ENCODE peak calls at places on chromosome 12, in eight cellular contexts. K is left ventricle myocardium inferior, B is adrenal gland, E is cardiac muscle cell, G is WERI-Rb-1, C is uterus, O is RWPE2, J is heart right ventricle. Q is an unnamed sample.

GRCh38 chr12:68221497-68221896 is 4.1 kb downstream of the IL26 start:
- DNase-seq in G (no peak), J (no peak), E (no peak), O (no peak), K (no peak), C (no peak), B (no peak), Q (no peak)

GRCh38 chr12:39062266-39062996 is 157.0 kb upstream of the CPNE8 start:
- DNase-seq in K (no peak), J (no peak), C (no peak), B (no peak), G (no peak), E (no peak), O (no peak), Q (no peak)

GRCh38 chr12:71164166-71164876 is 6.5 kb upstream of the TSPAN8 start:
- DNase-seq in K (no peak), G (no peak), C (no peak), O (no peak), B (no peak), E (peak), J (no peak), Q (no peak)

GRCh38 chr12:131242741-131243496 is 289.2 kb downstream of the ADGRD1 start:
- DNase-seq in C (no peak), O (no peak), B (no peak), K (no peak), J (no peak), E (no peak), G (peak), Q (no peak)

GRCh38 chr12:94790822-94791221 is 140.5 kb upstream of the TMCC3 start:
- DNase-seq in C (no peak), G (no peak), E (no peak), K (no peak), O (no peak), J (no peak), B (no peak), Q (no peak)

GRCh38 chr12:49827351-49828099 is 688 bp downstream of the NCKAP5L start:
- DNase-seq in B (peak), E (peak), K (peak), C (peak), O (peak), G (peak), J (peak), Q (peak)

GRCh38 chr12:1918081-1918874 is at the start of gene CACNA2D4:
- DNase-seq in B (no peak), G (peak), O (no peak), J (no peak), E (no peak), K (no peak), C (no peak), Q (peak)

GRCh38 chr12:107399061-107399460 is 286.5 kb upstream of the PWP1 start:
- DNase-seq in O (no peak), J (no peak), C (no peak), G (no peak), E (no peak), K (no peak), B (no peak), Q (no peak)

GRCh38 chr12:115096673-115097349 is 412.8 kb upstream of the TBX3 start:
- DNase-seq in C (peak), G (no peak), J (peak), O (no peak), K (peak), E (peak), B (peak), Q (no peak)

GRCh38 chr12:104201238-104202001 is 14.2 kb upstream of the TXNRD1 start:
- DNase-seq in B (peak), J (peak), G (peak), C (no peak), E (peak), K (no peak), O (no peak), Q (no peak)

GRCh38 chr12:520119-520518 is 60.4 kb downstream of the B4GALNT3 start:
- DNase-seq in C (no peak), B (no peak), G (no peak), J (no peak), K (no peak), E (no peak), O (no peak), Q (no peak)

GRCh38 chr12:26642361-26642760 is 190.6 kb downstream of the ITPR2 start:
- DNase-seq in E (peak), J (no peak), C (no peak), O (no peak), B (no peak), G (no peak), K (no peak), Q (no peak)

GRCh38 chr12:77392467-77392866 is 327.1 kb upstream of the E2F7 start:
- DNase-seq in E (no peak), C (no peak), B (no peak), O (no peak), J (no peak), G (no peak), K (no peak), Q (no peak)

GRCh38 chr12:48160807-48161206 is 3.5 kb upstream of the ASB8 start:
- DNase-seq in B (no peak), E (peak), G (no peak), K (no peak), C (no peak), J (no peak), O (no peak), Q (no peak)

GRCh38 chr12:131827961-131828534 is at the start of gene MMP17:
- DNase-seq in J (no peak), B (no peak), K (peak), O (peak), E (peak), G (peak), C (peak), Q (peak)

GRCh38 chr12:57874166-57875108 is 27.9 kb upstream of the CTDSP2 start:
- DNase-seq in G (no peak), E (no peak), O (no peak), C (no peak), J (no peak), B (no peak), K (no peak), Q (peak)

GRCh38 chr12:124455336-124455735 is 112.1 kb downstream of the NCOR2 start:
- DNase-seq in G (no peak), O (no peak), C (no peak), E (no peak), K (no peak), B (no peak), J (no peak), Q (no peak)

GRCh38 chr12:124454352-124454725 is 113.1 kb downstream of the NCOR2 start:
- DNase-seq in O (no peak), G (no peak), K (no peak), J (no peak), E (no peak), C (no peak), B (no peak), Q (no peak)

GRCh38 chr12:124454735-124455134 is 112.7 kb downstream of the NCOR2 start:
- DNase-seq in E (peak), C (no peak), K (no peak), B (no peak), G (no peak), J (no peak), O (no peak), Q (no peak)

GRCh38 chr12:124452576-124453391 is 114.6 kb downstream of the NCOR2 start:
- DNase-seq in B (no peak), K (no peak), O (no peak), J (no peak), G (no peak), C (no peak), E (no peak), Q (peak)

GRCh38 chr12:124453419-124454351 is 113.7 kb downstream of the NCOR2 start:
- DNase-seq in K (peak), O (no peak), E (peak), C (peak), B (peak), J (peak), G (no peak), Q (no peak)
- TF ChIP-seq CTCF in K (no peak), O (no peak), E (no peak), C (no peak), B (no peak), J (peak), G (no peak), Q (no peak)

DNA sequence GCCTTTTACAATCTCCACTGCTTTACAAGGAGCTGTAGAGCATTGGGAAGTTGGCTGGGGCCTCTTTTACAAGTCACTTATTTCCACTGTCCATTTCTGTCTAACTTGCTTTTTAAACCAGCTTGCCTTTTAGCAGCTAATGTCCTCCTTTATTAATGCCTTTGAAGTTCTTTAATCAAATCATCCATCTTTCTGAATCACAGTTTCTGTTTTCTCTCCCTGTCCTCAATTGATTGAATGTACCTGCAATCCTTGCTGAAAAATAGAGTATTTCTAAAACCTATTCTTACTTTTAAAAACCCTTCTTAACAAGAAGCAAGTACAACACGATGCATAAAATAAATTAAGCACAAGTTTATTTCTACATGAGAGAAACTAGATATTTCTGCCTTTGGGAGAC is 3.3 kb upstream of the ATP2A2 start:
- DNase-seq in E (no peak), B (no peak), J (no peak), O (no peak), K (no peak), G (no peak), C (no peak), Q (no peak)
- H3K27ac ChIP-seq in E (peak), B (no peak), J (peak), O (no peak), K (peak), G (no peak), C (no peak), Q (peak)

DNA sequence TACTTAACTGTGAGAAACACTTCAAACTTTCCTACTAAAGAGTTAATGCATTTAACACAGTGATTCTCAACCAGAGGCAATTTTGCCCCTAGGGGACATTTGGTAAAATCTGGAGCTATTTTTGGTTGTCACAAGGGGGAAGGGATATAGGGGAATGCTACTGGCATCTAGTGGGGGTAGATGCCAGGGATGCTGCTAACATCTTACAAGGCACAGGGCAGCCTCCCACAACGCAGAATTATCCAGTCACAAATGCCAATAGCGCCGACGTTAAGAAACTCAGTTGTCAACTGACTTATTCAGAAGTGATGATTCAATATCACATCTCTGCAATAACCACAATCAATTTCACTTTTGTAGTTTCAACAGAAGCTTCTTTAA is 2.0 kb downstream of the EEA1 start:
- DNase-seq in C (no peak), G (no peak), O (no peak), K (no peak), E (peak), J (peak), B (peak), Q (no peak)
- H3K4me3 ChIP-seq in C (no peak), G (no peak), O (no peak), K (peak), E (peak), J (peak), B (peak), Q (no peak)

GRCh38 chr12:79174656-79175055 is 310.1 kb downstream of the SYT1 start:
- DNase-seq in G (no peak), E (peak), J (no peak), K (no peak), B (no peak), O (no peak), C (no peak), Q (no peak)
- TF ChIP-seq CTCF in G (no peak), E (peak), J (peak), K (peak), B (no peak), O (peak), C (peak), Q (peak)

DNA sequence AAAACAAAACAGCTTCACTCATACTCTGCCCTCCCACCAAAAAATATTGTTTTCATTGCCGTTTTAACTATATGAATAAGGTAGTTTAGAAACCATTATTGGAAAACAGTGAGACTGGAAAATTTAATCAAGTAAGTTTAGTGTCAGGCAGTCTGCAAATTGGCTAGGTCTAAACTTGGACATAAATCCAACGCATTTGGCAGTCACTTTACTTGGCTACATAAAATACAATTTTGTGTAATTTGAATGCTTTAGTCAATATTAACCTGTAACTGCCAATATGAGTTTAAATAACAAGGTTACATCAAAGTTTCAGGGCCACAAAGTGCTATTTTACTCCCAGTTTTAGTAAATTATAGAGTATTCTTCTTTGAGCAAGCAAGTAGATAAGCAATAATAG is 202.3 kb upstream of the SLC38A2 start:
- DNase-seq in G (no peak), C (no peak), J (no peak), K (no peak), B (no peak), O (no peak), E (no peak), Q (no peak)
- H3K27ac ChIP-seq in G (no peak), C (no peak), J (no peak), K (no peak), B (no peak), O (no peak), E (no peak), Q (no peak)

DNA sequence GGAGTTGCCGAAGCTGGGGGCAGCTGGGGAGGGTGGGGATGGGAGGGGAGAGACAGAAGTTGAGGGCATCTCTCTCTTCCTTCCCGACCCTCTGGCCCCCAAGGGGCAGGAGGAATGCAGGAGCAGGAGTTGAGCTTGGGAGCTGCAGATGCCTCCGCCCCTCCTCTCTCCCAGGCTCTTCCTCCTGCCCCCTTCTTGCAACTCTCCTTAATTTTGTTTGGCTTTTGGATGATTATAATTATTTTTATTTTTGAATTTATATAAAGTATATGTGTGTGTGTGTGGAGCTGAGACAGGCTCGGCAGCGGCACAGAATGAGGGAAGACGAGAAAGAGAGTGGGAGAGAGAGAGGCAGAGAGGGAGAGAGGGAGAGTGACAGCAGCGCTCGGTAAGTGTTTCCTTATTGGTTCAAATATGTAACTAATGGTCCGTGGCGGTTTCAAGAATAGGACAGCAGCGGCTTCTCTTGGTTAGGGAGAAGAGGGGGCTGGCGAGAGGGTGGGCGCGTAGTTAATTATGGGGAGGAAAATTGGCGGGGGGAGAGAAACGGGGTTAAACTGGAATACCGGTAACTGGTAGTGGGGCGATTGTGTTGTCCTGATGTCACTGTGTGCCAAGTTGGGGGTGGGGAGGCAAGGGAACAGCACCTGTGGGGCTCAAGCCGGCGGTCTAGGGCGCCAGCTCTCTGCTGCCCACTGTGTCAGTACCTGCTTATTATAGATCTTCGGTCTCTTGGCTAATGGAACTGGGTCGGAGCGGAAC is 8.4 kb downstream of the HOXC8 start:
- DNase-seq in J (no peak), B (peak), O (no peak), K (no peak), C (no peak), E (no peak), G (peak), Q (no peak)
- H3K4me3 ChIP-seq in J (peak), B (peak), O (peak), K (peak), C (peak), E (peak), G (peak), Q (peak)